ENCODE peak calls at places on chromosomes 1 and 21, in nine cellular contexts. F is cardiac muscle cell; B is mammary epithelial cell; I is tibial nerve; M is aorta; N is GM23248; K is fibroblast of lung; V is mesenchymal stem cell; Z is CD4-positive, CD25-positive, alpha-beta regulatory T cell. J is an unnamed sample.
A peak's percentile ranks its signal among the peaks of the same experiment; 100 is the strongest.

GRCh38 chr1:198641506-198641905 is 2.7 kb downstream of the PTPRC start:
- DNase-seq in M (no peak), K (no peak), I (no peak), N (peak; percentile 13), V (no peak), B (peak; percentile 37), Z (peak; percentile 38), F (no peak), J (no peak)

GRCh38 chr1:230016139-230016538 is 50.9 kb upstream of the GALNT2 start:
- DNase-seq in K (no peak), I (no peak), M (no peak), F (no peak), N (no peak), V (no peak), B (no peak), Z (no peak), J (no peak)

GRCh38 chr1:90393025-90393424 is 324.1 kb downstream of the BARHL2 start:
- DNase-seq in V (no peak), I (no peak), K (peak; percentile 73), F (no peak), B (peak; percentile 68), M (no peak), Z (no peak), N (no peak), J (no peak)

GRCh38 chr1:5551274-5551966 is 440.8 kb downstream of the NPHP4 start:
- DNase-seq in N (no peak), I (no peak), Z (no peak), F (no peak), V (no peak), M (no peak), B (peak; percentile 1), K (no peak), J (no peak)

GRCh38 chr21:46150491-46151121 is 4.8 kb downstream of the FTCD start:
- DNase-seq in N (no peak), F (no peak), B (no peak), I (no peak), K (no peak), M (peak; percentile 71), Z (no peak), V (no peak), J (no peak)

GRCh38 chr1:157893681-157894080 is 52.1 kb upstream of the CD5L start:
- DNase-seq in Z (no peak), V (no peak), K (no peak), B (peak; percentile 9), M (no peak), N (peak; percentile 28), I (no peak), F (no peak), J (no peak)

GRCh38 chr1:6424619-6425593 is at the start of gene ESPN:
- DNase-seq in F (no peak), I (no peak), V (no peak), N (peak; percentile 37), K (no peak), M (no peak), B (no peak), Z (no peak), J (no peak)

GRCh38 chr1:98749152-98749756 is 87.7 kb downstream of the SNX7 start:
- DNase-seq in B (no peak), F (no peak), M (no peak), Z (no peak), V (peak; percentile 13), I (no peak), K (peak; percentile 7), N (peak; percentile 30), J (peak; percentile 18)

GRCh38 chr1:67018574-67018973 is 35.4 kb downstream of the SLC35D1 start:
- DNase-seq in B (no peak), F (no peak), K (peak; percentile 42), Z (no peak), I (no peak), M (no peak), V (peak; percentile 18), N (peak; percentile 13), J (no peak)

GRCh38 chr1:216841165-216841564 is 117.9 kb upstream of the ESRRG start:
- DNase-seq in N (no peak), B (no peak), I (no peak), K (no peak), M (no peak), F (no peak), Z (no peak), V (no peak), J (no peak)

GRCh38 chr1:68800182-68800581 is 303.3 kb upstream of the DEPDC1 start:
- DNase-seq in V (no peak), Z (no peak), K (no peak), N (no peak), I (no peak), F (no peak), M (no peak), B (no peak), J (no peak)

GRCh38 chr1:150551784-150552691 is 2.8 kb downstream of the ADAMTSL4 start:
- DNase-seq in F (no peak), Z (no peak), K (peak; percentile 89), I (peak; percentile 88), M (peak; percentile 95), V (peak; percentile 95), N (peak; percentile 96), B (peak; percentile 70), J (no peak)

GRCh38 chr1:150552692-150553278 is 3.6 kb downstream of the ADAMTSL4 start:
- DNase-seq in K (no peak), M (peak; percentile 80), Z (no peak), F (peak; percentile 51), N (no peak), B (no peak), I (no peak), V (no peak), J (no peak)

GRCh38 chr1:150549496-150550221 is 451 bp downstream of the ADAMTSL4 start:
- DNase-seq in I (no peak), Z (no peak), F (peak; percentile 50), M (peak; percentile 87), B (no peak), N (peak; percentile 72), K (no peak), V (peak; percentile 45), J (no peak)

GRCh38 chr1:150550222-150551048 is 1.2 kb downstream of the ADAMTSL4 start:
- DNase-seq in V (peak; percentile 39), Z (no peak), I (no peak), K (no peak), N (peak; percentile 46), M (peak; percentile 91), F (no peak), B (no peak), J (no peak)

DNA sequence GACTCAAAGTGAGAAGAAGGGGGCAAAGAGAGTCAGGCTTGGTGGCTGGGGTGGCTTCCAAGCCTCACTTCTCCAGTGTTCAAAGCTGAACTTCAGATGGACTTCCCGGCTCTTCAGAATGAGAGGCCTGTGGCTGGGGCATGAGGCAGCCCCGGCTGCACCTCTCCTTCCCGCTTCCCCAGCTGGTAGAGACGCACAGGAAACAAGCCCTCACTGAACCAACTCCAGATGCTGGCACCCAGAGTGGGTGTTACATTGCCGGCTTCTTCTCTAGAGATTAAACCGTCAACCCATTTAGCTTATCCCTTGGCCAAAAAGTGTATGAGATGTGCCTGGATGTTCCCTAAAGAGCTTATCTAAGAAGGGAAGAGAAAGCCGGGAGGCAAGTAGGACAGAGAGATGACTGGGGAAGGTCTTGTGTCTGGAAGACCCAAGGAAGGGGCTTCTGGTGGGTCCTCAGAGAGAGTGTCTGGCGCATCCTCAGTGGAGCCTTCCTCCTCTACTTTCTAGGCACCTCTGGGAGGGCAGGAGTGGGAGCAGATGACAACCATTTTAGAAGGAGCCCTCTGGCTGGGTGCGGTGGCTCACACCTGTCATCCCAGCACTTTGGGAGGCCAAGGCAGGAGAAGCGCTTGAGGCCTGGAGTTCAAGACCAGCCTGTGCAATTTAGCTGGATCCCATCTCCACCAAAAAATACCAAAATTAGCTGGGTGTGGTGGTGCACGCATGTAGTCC is 2.0 kb downstream of the ADAMTSL4 start:
- DNase-seq in M (peak; percentile 74), Z (no peak), B (no peak), K (no peak), N (peak; percentile 65), V (peak; percentile 42), F (no peak), I (no peak), J (no peak)
- H3K4me1 ChIP-seq in M (no peaks in the 10 kb centered on the region), Z (peaks cover 22% of the 10 kb centered on the region), B (peaks cover 13% of the 10 kb centered on the region), K (peaks cover 14% of the 10 kb centered on the region), N (peaks cover 29% of the 10 kb centered on the region), V (peaks cover 24% of the 10 kb centered on the region), F (peaks cover 9% of the 10 kb centered on the region), I (no peaks in the 10 kb centered on the region), J (no peaks in the 10 kb centered on the region)

GRCh38 chr1:40531381-40532061 is at the start of gene ZNF684:
- DNase-seq in B (peak; percentile 97), K (peak; percentile 97), N (peak; percentile 96), F (peak; percentile 94), I (peak; percentile 70), V (peak; percentile 97), M (peak; percentile 92), Z (peak; percentile 82), J (peak; percentile 57)
- H3K4me1 ChIP-seq in B (peaks cover 10% of the 10 kb centered on the region), K (no peaks in the 10 kb centered on the region), N (peaks cover 11% of the 10 kb centered on the region), F (peaks cover 10% of the 10 kb centered on the region), I (no peaks in the 10 kb centered on the region), V (no peaks in the 10 kb centered on the region), M (no peaks in the 10 kb centered on the region), Z (peaks cover 17% of the 10 kb centered on the region), J (peaks cover 17% of the 10 kb centered on the region)

DNA sequence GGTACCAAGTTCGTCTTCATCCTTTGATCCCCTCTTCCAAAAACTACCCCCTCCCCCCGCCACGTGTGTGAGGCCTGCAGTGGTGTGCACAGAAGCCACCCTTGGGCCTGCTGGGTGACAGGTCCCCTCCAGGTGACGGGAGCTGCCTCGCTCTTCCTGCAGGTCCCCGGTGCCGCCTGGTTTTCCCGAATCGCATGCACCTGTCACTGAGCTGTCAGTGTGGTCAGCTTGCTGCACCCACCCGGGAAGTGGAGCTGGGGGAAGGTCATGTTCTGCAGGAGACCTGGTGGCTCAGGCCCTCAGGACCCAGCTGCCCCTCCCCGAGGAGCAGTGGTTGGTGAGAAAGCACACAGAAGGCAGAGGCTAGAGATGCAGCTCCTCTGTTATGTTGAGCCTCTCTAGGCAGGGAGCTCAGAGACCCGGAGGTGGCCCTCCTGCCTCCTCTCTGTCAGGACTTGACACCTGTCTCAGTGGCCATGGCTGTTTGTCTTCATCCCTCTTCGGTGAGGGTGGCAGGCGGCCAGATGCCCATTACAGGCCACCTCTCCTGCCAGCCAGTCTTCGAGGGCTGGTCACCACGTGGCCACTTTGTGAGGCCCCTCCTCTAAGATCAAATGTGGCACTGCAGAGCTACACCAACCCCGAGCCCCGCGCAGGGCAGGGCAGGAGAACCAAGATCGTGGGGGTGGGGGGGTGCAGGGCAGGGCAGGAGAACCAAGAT is 60.9 kb downstream of the SKI start:
- DNase-seq in B (no peak), N (no peak), M (no peak), F (no peak), I (no peak), Z (no peak), K (no peak), V (no peak), J (no peak)
- H3K4me1 ChIP-seq in B (peaks cover 32% of the 10 kb centered on the region), N (peaks cover 40% of the 10 kb centered on the region), M (no peaks in the 10 kb centered on the region), F (peaks cover 24% of the 10 kb centered on the region), I (peaks cover 4% of the 10 kb centered on the region), Z (peaks cover 75% of the 10 kb centered on the region), K (peaks cover 36% of the 10 kb centered on the region), V (peaks cover 60% of the 10 kb centered on the region), J (peaks cover 47% of the 10 kb centered on the region)

GRCh38 chr1:58755468-58755872 is 28.4 kb downstream of the JUN start:
- DNase-seq in Z (no peak), N (peak; percentile 99), V (peak; percentile 97), I (peak; percentile 33), K (peak; percentile 100), F (no peak), B (peak; percentile 98), M (peak; percentile 87), J (no peak)
- H3K4me1 ChIP-seq in Z (peaks cover 17% of the 10 kb centered on the region), N (peaks cover 46% of the 10 kb centered on the region), V (peaks cover 6% of the 10 kb centered on the region), I (no peaks in the 10 kb centered on the region), K (peaks cover 25% of the 10 kb centered on the region), F (peaks cover 4% of the 10 kb centered on the region), B (peaks cover 42% of the 10 kb centered on the region), M (peaks cover 4% of the 10 kb centered on the region), J (peaks cover 27% of the 10 kb centered on the region)

DNA sequence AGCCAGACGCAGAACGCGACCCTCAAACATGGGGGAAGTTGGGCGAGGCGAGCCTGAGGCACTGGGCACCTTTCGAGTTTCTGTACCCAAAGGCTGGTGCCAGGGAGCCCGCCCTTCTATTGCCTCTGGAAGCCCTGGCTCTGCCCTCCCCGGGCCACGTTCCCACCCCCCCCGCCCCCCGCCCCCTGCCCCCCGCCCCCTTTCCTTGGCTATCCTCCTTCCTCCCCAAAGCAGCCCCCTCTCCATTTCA is 2.2 kb upstream of the ZBTB7B start:
- DNase-seq in M (no peak), Z (peak; percentile 21), K (no peak), F (no peak), I (no peak), V (no peak), N (peak; percentile 38), B (no peak), J (no peak)
- H3K4me1 ChIP-seq in M (peaks cover 2% of the 10 kb centered on the region), Z (peaks cover 54% of the 10 kb centered on the region), K (peaks cover 25% of the 10 kb centered on the region), F (peaks cover 10% of the 10 kb centered on the region), I (no peaks in the 10 kb centered on the region), V (peaks cover 30% of the 10 kb centered on the region), N (peaks cover 22% of the 10 kb centered on the region), B (peaks cover 22% of the 10 kb centered on the region), J (peaks cover 13% of the 10 kb centered on the region)

J was measured in naive thymus-derived CD4-positive, alpha-beta T cell.